ENCODE peak calls at places on chromosomes 4 and X, in eight cellular contexts. W is B cell; L is activated CD4-positive, alpha-beta T cell treated with anti-CD3 and anti-CD28 coated beads for 1 hour; Q is tibial artery; X is A549; Y is lower lobe of right lung; C is neural crest cell; K is GDM1. T is an unnamed sample.

GRCh38 chrX:545488-545887 is 85.1 kb upstream of the SHOX start:
- DNase-seq in Q (peak; percentile 26), C (no peak), W (no peak), Y (no peak), L (no peak), X (no peak), K (no peak), T (no peak)

GRCh38 chr4:112234952-112235609 is 3.5 kb downstream of the AP1AR start:
- DNase-seq in Y (no peak), C (peak; percentile 46), L (no peak), X (peak; percentile 69), W (peak; percentile 35), Q (peak; percentile 71), K (peak; percentile 33), T (no peak)

GRCh38 chr4:126969360-126969759 is 663.4 kb upstream of the INTU start:
- DNase-seq in Q (no peak), X (no peak), K (no peak), W (no peak), Y (no peak), L (no peak), C (no peak), T (no peak)

GRCh38 chr4:26821677-26822503 is 38.8 kb upstream of the STIM2 start:
- DNase-seq in K (no peak), Y (no peak), Q (no peak), C (no peak), X (peak; percentile 27), W (no peak), L (no peak), T (no peak)

GRCh38 chrX:64850371-64851082 is 125.7 kb downstream of the ZC4H2 start:
- DNase-seq in K (no peak), C (no peak), Q (no peak), Y (no peak), L (no peak), W (no peak), X (no peak), T (no peak)

GRCh38 chr4:80172203-80172602 is 25.1 kb upstream of the PRDM8 start:
- DNase-seq in C (no peak), Y (no peak), K (no peak), X (no peak), L (no peak), Q (no peak), W (no peak), T (no peak)

GRCh38 chrX:85111347-85111746 is 107.7 kb downstream of the APOOL start:
- DNase-seq in K (no peak), C (no peak), Q (no peak), L (no peak), X (no peak), Y (no peak), W (no peak), T (no peak)

GRCh38 chr4:146646601-146647000 is 7.9 kb downstream of the POU4F2 start:
- DNase-seq in W (no peak), Y (no peak), C (no peak), L (no peak), Q (no peak), K (no peak), X (no peak), T (no peak)

GRCh38 chrX:29841750-29842149 is 373.6 kb upstream of the MAGEB2 start:
- DNase-seq in L (no peak), C (no peak), K (no peak), W (no peak), Q (no peak), Y (no peak), X (no peak), T (no peak)

GRCh38 chr4:173013232-173013932 is 155.2 kb upstream of the GALNT7 start:
- DNase-seq in Q (peak; percentile 31), L (peak; percentile 16), X (peak; percentile 27), W (peak; percentile 43), K (no peak), Y (no peak), C (peak; percentile 73), T (no peak)

GRCh38 chrX:154486052-154486395 is 391 bp downstream of the UBL4A start:
- DNase-seq in C (no peak), Y (no peak), W (peak; percentile 71), Q (no peak), L (no peak), K (no peak), X (no peak), T (peak; percentile 76)

GRCh38 chrX:123256378-123256777 is 72.3 kb downstream of the GRIA3 start:
- DNase-seq in W (no peak), C (no peak), K (no peak), Q (no peak), X (no peak), L (no peak), Y (no peak), T (no peak)

GRCh38 chr4:8754634-8755589 is 116.7 kb downstream of the HMX1 start:
- DNase-seq in Y (peak; percentile 12), W (no peak), X (no peak), L (no peak), Q (no peak), C (no peak), K (no peak), T (peak; percentile 25)

GRCh38 chr4:86048426-86048825 is 311.4 kb downstream of the MAPK10 start:
- DNase-seq in K (no peak), W (no peak), Q (no peak), X (no peak), C (no peak), L (no peak), Y (no peak), T (no peak)

GRCh38 chr4:113849771-113850170 is 88.2 kb upstream of the CAMK2D start:
- DNase-seq in K (no peak), L (no peak), W (no peak), X (no peak), C (no peak), Q (no peak), Y (no peak), T (no peak)